ENCODE peak calls at places on chromosomes 4 and X, in nine cellular contexts. One of them, this sample, is unnamed.

GRCh38 chrX:20173856-20174255 is 32.2 kb upstream of the EIF1AX start:
- DNase-seq in ovary: no peak
- DNase-seq in stomach: no peak
- DNase-seq in Peyer's patch: no peak
- DNase-seq in A549: no peak
- DNase-seq in tibial nerve: no peak
- DNase-seq in gastrocnemius medialis: no peak
- DNase-seq in IMR-90: no peak
- DNase-seq in transverse colon: no peak
- DNase-seq in this sample: no peak

GRCh38 chrX:136259543-136259942 is 8.3 kb upstream of the MAP7D3 start:
- DNase-seq in Peyer's patch: no peak
- DNase-seq in tibial nerve: no peak
- DNase-seq in transverse colon: no peak
- DNase-seq in gastrocnemius medialis: no peak
- DNase-seq in stomach: no peak
- DNase-seq in IMR-90: peak
- DNase-seq in ovary: no peak
- DNase-seq in A549: no peak
- DNase-seq in this sample: no peak

GRCh38 chr4:52265781-52266525 is 214.8 kb downstream of the SPATA18 start:
- DNase-seq in tibial nerve: no peak
- DNase-seq in Peyer's patch: no peak
- DNase-seq in IMR-90: no peak
- DNase-seq in transverse colon: no peak
- DNase-seq in gastrocnemius medialis: no peak
- DNase-seq in stomach: no peak
- DNase-seq in ovary: peak
- DNase-seq in A549: no peak
- DNase-seq in this sample: no peak

GRCh38 chrX:47226531-47227333 is 6.1 kb upstream of the USP11 start:
- DNase-seq in ovary: no peak
- DNase-seq in Peyer's patch: no peak
- DNase-seq in tibial nerve: no peak
- DNase-seq in gastrocnemius medialis: no peak
- DNase-seq in transverse colon: no peak
- DNase-seq in stomach: no peak
- DNase-seq in A549: no peak
- DNase-seq in IMR-90: no peak
- DNase-seq in this sample: no peak

GRCh38 chr4:95362066-95362465 is 186.7 kb downstream of the UNC5C start:
- DNase-seq in ovary: no peak
- DNase-seq in stomach: no peak
- DNase-seq in IMR-90: no peak
- DNase-seq in transverse colon: no peak
- DNase-seq in tibial nerve: no peak
- DNase-seq in gastrocnemius medialis: no peak
- DNase-seq in Peyer's patch: no peak
- DNase-seq in A549: no peak
- DNase-seq in this sample: no peak

GRCh38 chr4:139789096-139789495 is 123.5 kb downstream of the MGST2 start:
- DNase-seq in tibial nerve: no peak
- DNase-seq in A549: no peak
- DNase-seq in IMR-90: no peak
- DNase-seq in ovary: no peak
- DNase-seq in transverse colon: no peak
- DNase-seq in stomach: no peak
- DNase-seq in Peyer's patch: no peak
- DNase-seq in gastrocnemius medialis: no peak
- DNase-seq in this sample: no peak

GRCh38 chr4:113825272-113825671 is 63.7 kb upstream of the CAMK2D start:
- DNase-seq in gastrocnemius medialis: no peak
- DNase-seq in tibial nerve: no peak
- DNase-seq in ovary: no peak
- DNase-seq in A549: no peak
- DNase-seq in transverse colon: peak
- DNase-seq in stomach: no peak
- DNase-seq in Peyer's patch: no peak
- DNase-seq in IMR-90: no peak
- DNase-seq in this sample: no peak

GRCh38 chr4:95428216-95429085 is 120.3 kb downstream of the UNC5C start:
- DNase-seq in IMR-90: no peak
- DNase-seq in Peyer's patch: no peak
- DNase-seq in gastrocnemius medialis: no peak
- DNase-seq in tibial nerve: no peak
- DNase-seq in stomach: no peak
- DNase-seq in A549: no peak
- DNase-seq in ovary: no peak
- DNase-seq in transverse colon: no peak
- DNase-seq in this sample: no peak

GRCh38 chr4:40251366-40251765 is 54.5 kb downstream of the RHOH start:
- DNase-seq in transverse colon: no peak
- DNase-seq in ovary: no peak
- DNase-seq in stomach: no peak
- DNase-seq in Peyer's patch: no peak
- DNase-seq in gastrocnemius medialis: no peak
- DNase-seq in tibial nerve: no peak
- DNase-seq in IMR-90: no peak
- DNase-seq in A549: peak
- DNase-seq in this sample: no peak

GRCh38 chrX:124606724-124607123 is 260.4 kb downstream of the SH2D1A start:
- DNase-seq in A549: no peak
- DNase-seq in transverse colon: no peak
- DNase-seq in tibial nerve: no peak
- DNase-seq in ovary: no peak
- DNase-seq in Peyer's patch: no peak
- DNase-seq in stomach: no peak
- DNase-seq in gastrocnemius medialis: no peak
- DNase-seq in IMR-90: no peak
- DNase-seq in this sample: no peak

GRCh38 chr4:74366367-74366891 is 1.5 kb downstream of the EREG start:
- DNase-seq in Peyer's patch: no peak
- DNase-seq in tibial nerve: no peak
- DNase-seq in transverse colon: no peak
- DNase-seq in gastrocnemius medialis: no peak
- DNase-seq in ovary: no peak
- DNase-seq in IMR-90: no peak
- DNase-seq in A549: no peak
- DNase-seq in stomach: no peak
- DNase-seq in this sample: no peak

GRCh38 chrX:7711167-7711566 is 131.8 kb upstream of the VCX start:
- DNase-seq in tibial nerve: no peak
- DNase-seq in transverse colon: no peak
- DNase-seq in stomach: no peak
- DNase-seq in IMR-90: no peak
- DNase-seq in ovary: no peak
- DNase-seq in A549: no peak
- DNase-seq in gastrocnemius medialis: no peak
- DNase-seq in Peyer's patch: no peak
- DNase-seq in this sample: no peak

GRCh38 chr4:79862842-79863241 is 210.2 kb downstream of the ANTXR2 start:
- DNase-seq in IMR-90: no peak
- DNase-seq in ovary: no peak
- DNase-seq in stomach: no peak
- DNase-seq in gastrocnemius medialis: no peak
- DNase-seq in tibial nerve: no peak
- DNase-seq in A549: no peak
- DNase-seq in transverse colon: no peak
- DNase-seq in Peyer's patch: no peak
- DNase-seq in this sample: no peak

GRCh38 chr4:122833999-122834398 is 7.4 kb downstream of the FGF2 start:
- DNase-seq in A549: no peak
- DNase-seq in Peyer's patch: no peak
- DNase-seq in transverse colon: no peak
- DNase-seq in IMR-90: no peak
- DNase-seq in stomach: no peak
- DNase-seq in ovary: no peak
- DNase-seq in gastrocnemius medialis: no peak
- DNase-seq in tibial nerve: no peak
- DNase-seq in this sample: no peak

GRCh38 chr4:151193414-151193813 is 83.5 kb upstream of the PRSS48 start:
- DNase-seq in IMR-90: no peak
- DNase-seq in tibial nerve: no peak
- DNase-seq in ovary: no peak
- DNase-seq in stomach: no peak
- DNase-seq in A549: no peak
- DNase-seq in transverse colon: no peak
- DNase-seq in gastrocnemius medialis: no peak
- DNase-seq in Peyer's patch: no peak
- DNase-seq in this sample: no peak

GRCh38 chr4:188551156-188551555 is 411.9 kb downstream of the TRIML1 start:
- DNase-seq in ovary: no peak
- DNase-seq in stomach: no peak
- DNase-seq in tibial nerve: no peak
- DNase-seq in gastrocnemius medialis: no peak
- DNase-seq in A549: no peak
- DNase-seq in IMR-90: peak
- DNase-seq in transverse colon: no peak
- DNase-seq in Peyer's patch: no peak
- DNase-seq in this sample: no peak

GRCh38 chrX:22481436-22481835 is 208.7 kb downstream of the CBLL2 start:
- DNase-seq in Peyer's patch: no peak
- DNase-seq in IMR-90: peak
- DNase-seq in A549: no peak
- DNase-seq in tibial nerve: no peak
- DNase-seq in stomach: no peak
- DNase-seq in transverse colon: no peak
- DNase-seq in gastrocnemius medialis: no peak
- DNase-seq in ovary: no peak
- DNase-seq in this sample: no peak

GRCh38 chr4:25290490-25291067 is 22.0 kb upstream of the ZCCHC4 start:
- DNase-seq in transverse colon: no peak
- DNase-seq in Peyer's patch: no peak
- DNase-seq in stomach: no peak
- DNase-seq in ovary: no peak
- DNase-seq in gastrocnemius medialis: no peak
- DNase-seq in A549: no peak
- DNase-seq in tibial nerve: no peak
- DNase-seq in IMR-90: no peak
- DNase-seq in this sample: no peak

GRCh38 chr4:88600129-88600849 is 8.0 kb downstream of the HERC3 start:
- DNase-seq in gastrocnemius medialis: no peak
- DNase-seq in Peyer's patch: no peak
- DNase-seq in transverse colon: no peak
- DNase-seq in IMR-90: peak
- DNase-seq in tibial nerve: no peak
- DNase-seq in stomach: no peak
- DNase-seq in ovary: no peak
- DNase-seq in A549: peak
- DNase-seq in this sample: no peak
- TF ChIP-seq POLR2A in gastrocnemius medialis: no peak
- TF ChIP-seq POLR2A in Peyer's patch: no peak
- TF ChIP-seq POLR2A in transverse colon: no peak
- TF ChIP-seq POLR2A in IMR-90: no peak
- TF ChIP-seq POLR2A in tibial nerve: no peak
- TF ChIP-seq POLR2A in stomach: no peak
- TF ChIP-seq POLR2A in ovary: no peak
- TF ChIP-seq POLR2A in A549: no peak
- TF ChIP-seq POLR2A in this sample: no peak

GRCh38 chr4:37978509-37978908 is 18.3 kb downstream of the PTTG2 start:
- DNase-seq in A549: no peak
- DNase-seq in IMR-90: no peak
- DNase-seq in Peyer's patch: no peak
- DNase-seq in stomach: no peak
- DNase-seq in ovary: no peak
- DNase-seq in transverse colon: no peak
- DNase-seq in tibial nerve: no peak
- DNase-seq in gastrocnemius medialis: no peak
- DNase-seq in this sample: no peak

GRCh38 chr4:37976513-37976912 is 16.3 kb downstream of the PTTG2 start:
- DNase-seq in A549: no peak
- DNase-seq in tibial nerve: no peak
- DNase-seq in transverse colon: no peak
- DNase-seq in gastrocnemius medialis: no peak
- DNase-seq in stomach: no peak
- DNase-seq in Peyer's patch: no peak
- DNase-seq in ovary: no peak
- DNase-seq in IMR-90: no peak
- DNase-seq in this sample: no peak

GRCh38 chr4:37973481-37973880 is 13.3 kb downstream of the PTTG2 start:
- DNase-seq in IMR-90: no peak
- DNase-seq in stomach: no peak
- DNase-seq in Peyer's patch: no peak
- DNase-seq in ovary: no peak
- DNase-seq in gastrocnemius medialis: no peak
- DNase-seq in A549: no peak
- DNase-seq in tibial nerve: no peak
- DNase-seq in transverse colon: no peak
- DNase-seq in this sample: no peak

GRCh38 chr4:37977471-37978452 is 17.6 kb downstream of the PTTG2 start:
- DNase-seq in transverse colon: peak
- DNase-seq in gastrocnemius medialis: peak
- DNase-seq in tibial nerve: peak
- DNase-seq in A549: peak
- DNase-seq in stomach: peak
- DNase-seq in IMR-90: peak
- DNase-seq in ovary: peak
- DNase-seq in Peyer's patch: peak
- DNase-seq in this sample: peak

GRCh38 chr4:37976991-37977470 is 16.8 kb downstream of the PTTG2 start:
- DNase-seq in tibial nerve: peak
- DNase-seq in transverse colon: peak
- DNase-seq in Peyer's patch: peak
- DNase-seq in ovary: peak
- DNase-seq in A549: peak
- DNase-seq in gastrocnemius medialis: peak
- DNase-seq in stomach: peak
- DNase-seq in IMR-90: peak
- DNase-seq in this sample: peak
- TF ChIP-seq POLR2A in tibial nerve: no peak
- TF ChIP-seq POLR2A in transverse colon: no peak
- TF ChIP-seq POLR2A in Peyer's patch: no peak
- TF ChIP-seq POLR2A in ovary: no peak
- TF ChIP-seq POLR2A in A549: no peak
- TF ChIP-seq POLR2A in gastrocnemius medialis: no peak
- TF ChIP-seq POLR2A in stomach: no peak
- TF ChIP-seq POLR2A in IMR-90: no peak
- TF ChIP-seq POLR2A in this sample: no peak

GRCh38 chr4:89898304-89898716 is 3.7 kb downstream of the MMRN1 start:
- DNase-seq in IMR-90: no peak
- DNase-seq in gastrocnemius medialis: no peak
- DNase-seq in ovary: no peak
- DNase-seq in tibial nerve: no peak
- DNase-seq in stomach: peak
- DNase-seq in transverse colon: no peak
- DNase-seq in Peyer's patch: peak
- DNase-seq in A549: no peak
- DNase-seq in this sample: no peak
- TF ChIP-seq POLR2A in IMR-90: no peak
- TF ChIP-seq POLR2A in gastrocnemius medialis: no peak
- TF ChIP-seq POLR2A in ovary: no peak
- TF ChIP-seq POLR2A in tibial nerve: no peak
- TF ChIP-seq POLR2A in stomach: no peak
- TF ChIP-seq POLR2A in transverse colon: no peak
- TF ChIP-seq POLR2A in Peyer's patch: no peak
- TF ChIP-seq POLR2A in A549: no peak
- TF ChIP-seq POLR2A in this sample: no peak

GRCh38 chr4:102007959-102008425 is 217.5 kb downstream of the BANK1 start:
- DNase-seq in tibial nerve: no peak
- DNase-seq in gastrocnemius medialis: no peak
- DNase-seq in stomach: no peak
- DNase-seq in IMR-90: no peak
- DNase-seq in A549: no peak
- DNase-seq in transverse colon: no peak
- DNase-seq in Peyer's patch: no peak
- DNase-seq in ovary: no peak
- DNase-seq in this sample: no peak
- TF ChIP-seq POLR2A in tibial nerve: no peak
- TF ChIP-seq POLR2A in gastrocnemius medialis: no peak
- TF ChIP-seq POLR2A in stomach: no peak
- TF ChIP-seq POLR2A in IMR-90: no peak
- TF ChIP-seq POLR2A in A549: no peak
- TF ChIP-seq POLR2A in transverse colon: no peak
- TF ChIP-seq POLR2A in Peyer's patch: no peak
- TF ChIP-seq POLR2A in ovary: no peak
- TF ChIP-seq POLR2A in this sample: no peak